ENCODE peak calls at places on chromosomes 4 and X, in seven cellular contexts. One of them, this sample, is unnamed. For H3K4me1, the result is how much of the 10 kb centered on the place peaks cover.

GRCh38 chr4:153919667-153920066 is 130.8 kb upstream of the SFRP2 start:
- DNase-seq in IMR-90: no peak
- DNase-seq in mesendoderm: no peak
- DNase-seq in neuronal stem cell: no peak
- DNase-seq in mesenchymal stem cell: no peak
- DNase-seq in H1: no peak
- DNase-seq in trophoblast cell: no peak
- DNase-seq in this sample: no peak

GRCh38 chr4:125072269-125072668 is 242.5 kb upstream of the FAT4 start:
- DNase-seq in neuronal stem cell: no peak
- DNase-seq in mesenchymal stem cell: no peak
- DNase-seq in mesendoderm: no peak
- DNase-seq in IMR-90: no peak
- DNase-seq in H1: no peak
- DNase-seq in trophoblast cell: no peak
- DNase-seq in this sample: no peak

GRCh38 chrX:115362334-115363095 is 73.0 kb downstream of the LUZP4 start:
- DNase-seq in neuronal stem cell: no peak
- DNase-seq in mesendoderm: peak
- DNase-seq in trophoblast cell: no peak
- DNase-seq in mesenchymal stem cell: peak
- DNase-seq in IMR-90: peak
- DNase-seq in H1: no peak
- DNase-seq in this sample: no peak

GRCh38 chrX:151239748-151240147 is 63.4 kb downstream of the GPR50 start:
- DNase-seq in mesendoderm: peak
- DNase-seq in IMR-90: no peak
- DNase-seq in mesenchymal stem cell: no peak
- DNase-seq in neuronal stem cell: peak
- DNase-seq in trophoblast cell: no peak
- DNase-seq in H1: no peak
- DNase-seq in this sample: peak

GRCh38 chrX:154351183-154352011 is 23.0 kb downstream of the FLNA start:
- DNase-seq in mesendoderm: peak
- DNase-seq in trophoblast cell: no peak
- DNase-seq in neuronal stem cell: no peak
- DNase-seq in IMR-90: no peak
- DNase-seq in H1: no peak
- DNase-seq in mesenchymal stem cell: no peak
- DNase-seq in this sample: no peak

GRCh38 chr4:87121332-87122065 is 98.9 kb downstream of the KLHL8 start:
- DNase-seq in IMR-90: peak
- DNase-seq in neuronal stem cell: no peak
- DNase-seq in mesenchymal stem cell: no peak
- DNase-seq in H1: no peak
- DNase-seq in mesendoderm: no peak
- DNase-seq in trophoblast cell: no peak
- DNase-seq in this sample: no peak

GRCh38 chr4:140251566-140251965 is 97.6 kb upstream of the MAML3 start:
- DNase-seq in mesenchymal stem cell: no peak
- DNase-seq in H1: no peak
- DNase-seq in IMR-90: no peak
- DNase-seq in neuronal stem cell: no peak
- DNase-seq in mesendoderm: peak
- DNase-seq in trophoblast cell: peak
- DNase-seq in this sample: no peak

GRCh38 chr4:113618205-113618604 is 143.3 kb downstream of the CAMK2D start:
- DNase-seq in mesenchymal stem cell: no peak
- DNase-seq in IMR-90: no peak
- DNase-seq in trophoblast cell: no peak
- DNase-seq in neuronal stem cell: no peak
- DNase-seq in mesendoderm: no peak
- DNase-seq in H1: no peak
- DNase-seq in this sample: no peak

GRCh38 chrX:16786791-16787735 is 797 bp downstream of the TXLNG start:
- DNase-seq in trophoblast cell: no peak
- DNase-seq in IMR-90: no peak
- DNase-seq in neuronal stem cell: no peak
- DNase-seq in mesenchymal stem cell: no peak
- DNase-seq in H1: no peak
- DNase-seq in mesendoderm: no peak
- DNase-seq in this sample: no peak

GRCh38 chr4:48109413-48110263 is 24.4 kb downstream of the TXK start:
- DNase-seq in H1: no peak
- DNase-seq in neuronal stem cell: no peak
- DNase-seq in IMR-90: peak
- DNase-seq in mesenchymal stem cell: peak
- DNase-seq in trophoblast cell: peak
- DNase-seq in mesendoderm: peak
- DNase-seq in this sample: no peak

GRCh38 chr4:4559596-4559995 is 17.7 kb upstream of the STX18 start:
- DNase-seq in H1: no peak
- DNase-seq in IMR-90: peak
- DNase-seq in mesendoderm: no peak
- DNase-seq in mesenchymal stem cell: no peak
- DNase-seq in neuronal stem cell: no peak
- DNase-seq in trophoblast cell: peak
- DNase-seq in this sample: no peak

GRCh38 chr4:95204873-95205272 is 343.9 kb downstream of the UNC5C start:
- DNase-seq in neuronal stem cell: no peak
- DNase-seq in H1: no peak
- DNase-seq in mesenchymal stem cell: no peak
- DNase-seq in mesendoderm: peak
- DNase-seq in trophoblast cell: peak
- DNase-seq in IMR-90: no peak
- DNase-seq in this sample: no peak

GRCh38 chr4:1550122-1551070 is 133.7 kb downstream of the FAM53A start:
- DNase-seq in IMR-90: no peak
- DNase-seq in neuronal stem cell: no peak
- DNase-seq in H1: no peak
- DNase-seq in mesendoderm: no peak
- DNase-seq in trophoblast cell: no peak
- DNase-seq in mesenchymal stem cell: no peak
- DNase-seq in this sample: no peak

GRCh38 chr4:124396333-124396732 is 316.2 kb downstream of the ANKRD50 start:
- DNase-seq in neuronal stem cell: no peak
- DNase-seq in trophoblast cell: no peak
- DNase-seq in IMR-90: no peak
- DNase-seq in H1: no peak
- DNase-seq in mesendoderm: no peak
- DNase-seq in mesenchymal stem cell: no peak
- DNase-seq in this sample: no peak

GRCh38 chr4:153804742-153805141 is 15.9 kb upstream of the SFRP2 start:
- DNase-seq in neuronal stem cell: no peak
- DNase-seq in mesenchymal stem cell: peak
- DNase-seq in H1: no peak
- DNase-seq in trophoblast cell: no peak
- DNase-seq in mesendoderm: no peak
- DNase-seq in IMR-90: no peak
- DNase-seq in this sample: no peak

GRCh38 chr4:142706381-142706780 is 139.7 kb downstream of the INPP4B start:
- DNase-seq in neuronal stem cell: no peak
- DNase-seq in mesendoderm: no peak
- DNase-seq in mesenchymal stem cell: no peak
- DNase-seq in IMR-90: no peak
- DNase-seq in H1: no peak
- DNase-seq in trophoblast cell: no peak
- DNase-seq in this sample: no peak

GRCh38 chr4:34220601-34221000 is 2023.7 kb downstream of the ARAP2 start:
- DNase-seq in H1: no peak
- DNase-seq in neuronal stem cell: no peak
- DNase-seq in trophoblast cell: no peak
- DNase-seq in IMR-90: no peak
- DNase-seq in mesenchymal stem cell: no peak
- DNase-seq in mesendoderm: no peak
- DNase-seq in this sample: no peak

GRCh38 chr4:72340803-72341431 is 228.1 kb downstream of the ADAMTS3 start:
- DNase-seq in neuronal stem cell: no peak
- DNase-seq in mesenchymal stem cell: no peak
- DNase-seq in H1: no peak
- DNase-seq in trophoblast cell: no peak
- DNase-seq in mesendoderm: no peak
- DNase-seq in IMR-90: peak
- DNase-seq in this sample: no peak
- H3K4me1 ChIP-seq in neuronal stem cell: under half
- H3K4me1 ChIP-seq in mesenchymal stem cell: under half
- H3K4me1 ChIP-seq in H1: under half
- H3K4me1 ChIP-seq in trophoblast cell: under half
- H3K4me1 ChIP-seq in mesendoderm: under half
- H3K4me1 ChIP-seq in IMR-90: under half
- H3K4me1 ChIP-seq in this sample: under half

GRCh38 chr4:161317000-161317399 is 846.8 kb downstream of the FSTL5 start:
- DNase-seq in H1: no peak
- DNase-seq in mesendoderm: no peak
- DNase-seq in neuronal stem cell: no peak
- DNase-seq in IMR-90: no peak
- DNase-seq in mesenchymal stem cell: no peak
- DNase-seq in trophoblast cell: no peak
- DNase-seq in this sample: no peak
- H3K23ac ChIP-seq in H1: no peak
- H3K23ac ChIP-seq in mesendoderm: no peak
- H3K23ac ChIP-seq in neuronal stem cell: no peak
- H3K23ac ChIP-seq in IMR-90: no peak
- H3K23ac ChIP-seq in mesenchymal stem cell: no peak
- H3K23ac ChIP-seq in trophoblast cell: no peak
- H3K23ac ChIP-seq in this sample: no peak

DNA sequence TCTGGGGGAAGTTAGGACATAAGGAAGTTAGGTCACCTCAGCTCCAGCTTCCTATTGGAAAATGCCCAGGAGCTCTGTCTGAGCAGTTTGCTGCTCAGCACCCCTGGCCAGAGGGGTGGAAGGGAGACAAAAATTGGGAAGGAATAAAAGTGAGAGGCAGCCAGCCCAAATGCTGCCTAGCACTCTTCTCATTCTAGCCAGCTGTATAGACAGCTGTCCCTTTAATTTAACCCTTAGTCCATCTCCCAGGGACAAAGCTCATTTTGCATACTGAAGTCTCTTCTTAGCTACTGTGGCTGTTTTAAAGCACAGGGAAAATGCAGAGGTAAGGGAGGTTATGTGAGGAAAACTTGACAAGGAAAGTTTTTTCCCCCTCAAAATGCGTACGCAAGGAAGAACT is 89.5 kb upstream of the CITED1 start:
- DNase-seq in IMR-90: no peak
- DNase-seq in neuronal stem cell: no peak
- DNase-seq in trophoblast cell: no peak
- DNase-seq in mesenchymal stem cell: peak
- DNase-seq in H1: no peak
- DNase-seq in mesendoderm: no peak
- DNase-seq in this sample: no peak
- H3K4me1 ChIP-seq in IMR-90: under half
- H3K4me1 ChIP-seq in neuronal stem cell: under half
- H3K4me1 ChIP-seq in trophoblast cell: under half
- H3K4me1 ChIP-seq in mesenchymal stem cell: under half
- H3K4me1 ChIP-seq in H1: under half
- H3K4me1 ChIP-seq in mesendoderm: under half
- H3K4me1 ChIP-seq in this sample: under half

GRCh38 chr4:108118505-108118904 is 50.2 kb downstream of the LEF1 start:
- DNase-seq in H1: no peak
- DNase-seq in mesendoderm: peak
- DNase-seq in neuronal stem cell: no peak
- DNase-seq in mesenchymal stem cell: peak
- DNase-seq in trophoblast cell: peak
- DNase-seq in IMR-90: no peak
- DNase-seq in this sample: no peak
- H3K23ac ChIP-seq in H1: no peak
- H3K23ac ChIP-seq in mesendoderm: no peak
- H3K23ac ChIP-seq in neuronal stem cell: no peak
- H3K23ac ChIP-seq in mesenchymal stem cell: no peak
- H3K23ac ChIP-seq in trophoblast cell: no peak
- H3K23ac ChIP-seq in IMR-90: no peak
- H3K23ac ChIP-seq in this sample: no peak

DNA sequence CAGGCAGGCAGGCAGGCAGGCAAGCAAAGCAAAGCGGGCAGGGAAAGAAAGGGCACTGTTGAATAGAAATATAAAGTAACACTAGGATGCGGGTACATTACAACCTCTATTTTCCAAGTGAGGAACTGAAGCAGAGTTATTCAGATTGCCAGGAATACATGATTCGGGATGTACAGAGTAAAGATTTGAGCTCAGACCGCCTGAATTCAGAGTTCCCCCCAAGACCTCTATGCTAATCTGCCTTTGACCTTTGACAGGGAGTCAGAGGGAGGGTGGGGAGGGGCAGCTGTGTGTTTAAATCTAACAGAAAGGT is 271.9 kb upstream of the SMIM31 start:
- DNase-seq in H1: no peak
- DNase-seq in IMR-90: no peak
- DNase-seq in neuronal stem cell: no peak
- DNase-seq in mesenchymal stem cell: no peak
- DNase-seq in mesendoderm: no peak
- DNase-seq in trophoblast cell: no peak
- DNase-seq in this sample: no peak
- H3K4me1 ChIP-seq in H1: under half
- H3K4me1 ChIP-seq in IMR-90: under half
- H3K4me1 ChIP-seq in neuronal stem cell: under half
- H3K4me1 ChIP-seq in mesenchymal stem cell: under half
- H3K4me1 ChIP-seq in mesendoderm: under half
- H3K4me1 ChIP-seq in trophoblast cell: under half
- H3K4me1 ChIP-seq in this sample: under half

GRCh38 chrX:13396887-13397286 is 77.0 kb upstream of the ATXN3L start:
- DNase-seq in mesendoderm: no peak
- DNase-seq in IMR-90: peak
- DNase-seq in mesenchymal stem cell: peak
- DNase-seq in neuronal stem cell: no peak
- DNase-seq in H1: no peak
- DNase-seq in trophoblast cell: no peak
- DNase-seq in this sample: no peak
- H3K23ac ChIP-seq in mesendoderm: no peak
- H3K23ac ChIP-seq in IMR-90: peak
- H3K23ac ChIP-seq in mesenchymal stem cell: no peak
- H3K23ac ChIP-seq in neuronal stem cell: no peak
- H3K23ac ChIP-seq in H1: no peak
- H3K23ac ChIP-seq in trophoblast cell: no peak
- H3K23ac ChIP-seq in this sample: no peak

This sample was measured in H9.